ENCODE peak calls at places on chromosomes 4 and X, in four cellular contexts. W, V, N and D are unnamed samples.

GRCh38 chr4:41600243-41600642 is 62.3 kb downstream of the LIMCH1 start:
- DNase-seq in V (no peak), W (no peak), N (no peak), D (no peak)

GRCh38 chrX:48920713-48921104 is 1.9 kb upstream of the PIM2 start:
- DNase-seq in V (no peak), N (no peak), W (no peak), D (no peak)

GRCh38 chr4:74370912-74371311 is 6.0 kb downstream of the EREG start:
- DNase-seq in W (peak; percentile 64), V (no peak), N (no peak), D (peak; percentile 69)

GRCh38 chrX:138777230-138777629 is 65.7 kb upstream of the FGF13 start:
- DNase-seq in V (no peak), N (no peak), W (no peak), D (no peak)

GRCh38 chrX:154046262-154046771 is 26.6 kb upstream of the IRAK1 start:
- DNase-seq in W (peak; percentile 86), N (no peak), V (no peak), D (peak; percentile 24)

GRCh38 chr4:3297066-3297859 is 4.4 kb downstream of the RGS12 start:
- DNase-seq in V (no peak), N (peak; percentile 21), W (no peak), D (no peak)

GRCh38 chr4:158079661-158080060 is 93.2 kb downstream of the GASK1B start:
- DNase-seq in W (no peak), V (no peak), N (no peak), D (no peak)

GRCh38 chrX:40933132-40934078 is 151.8 kb upstream of the USP9X start:
- DNase-seq in N (no peak), V (no peak), W (peak; percentile 65), D (peak; percentile 31)

GRCh38 chr4:1345905-1346780 is 865 bp upstream of the UVSSA start:
- DNase-seq in N (peak; percentile 72), V (peak; percentile 41), W (peak; percentile 16), D (peak; percentile 59)

GRCh38 chrX:153603131-153603656 is 4.3 kb upstream of the CCNQ start:
- DNase-seq in W (no peak), V (no peak), N (no peak), D (no peak)

GRCh38 chr4:177008071-177008835 is 215.5 kb upstream of the VEGFC start:
- DNase-seq in V (no peak), N (no peak), W (peak; percentile 78), D (no peak)

GRCh38 chr4:168839758-168840385 is 170.2 kb downstream of the CBR4 start:
- DNase-seq in N (no peak), V (no peak), W (no peak), D (peak; percentile 75)

GRCh38 chrX:133979641-133980230 is 5.7 kb downstream of the GPC3 start:
- DNase-seq in N (no peak), V (no peak), W (no peak), D (no peak)

GRCh38 chr4:15455290-15455689 is 14.4 kb upstream of the CC2D2A start:
- DNase-seq in V (peak; percentile 54), W (peak; percentile 50), N (no peak), D (no peak)

GRCh38 chrX:137362583-137362982 is 203.3 kb upstream of the ZIC3 start:
- DNase-seq in W (no peak), N (no peak), V (no peak), D (no peak)

GRCh38 chrX:29580560-29580959 is 634.8 kb upstream of the MAGEB2 start:
- DNase-seq in N (no peak), V (no peak), W (no peak), D (no peak)

GRCh38 chr4:24664956-24665355 is 80.6 kb upstream of the DHX15 start:
- DNase-seq in W (peak; percentile 55), V (no peak), N (peak; percentile 36), D (no peak)

GRCh38 chr4:125101706-125102105 is 213.0 kb upstream of the FAT4 start:
- DNase-seq in V (no peak), N (no peak), W (no peak), D (no peak)

GRCh38 chrX:10702031-10702430 is 81.6 kb upstream of the MID1 start:
- DNase-seq in W (no peak), N (no peak), V (no peak), D (no peak)

GRCh38 chr4:1675802-1676137 is 8.3 kb downstream of the FAM53A start:
- DNase-seq in V (no peak), W (no peak), N (no peak), D (no peak)

GRCh38 chr4:25060179-25060578 is 29.4 kb upstream of the LGI2 start:
- DNase-seq in V (no peak), N (no peak), W (no peak), D (no peak)

GRCh38 chr4:29390921-29391320 is 1329.2 kb upstream of the PCDH7 start:
- DNase-seq in W (no peak), N (no peak), V (no peak), D (no peak)

GRCh38 chr4:179625391-179625790 is 2183.2 kb upstream of the AGA start:
- DNase-seq in W (peak; percentile 91), N (no peak), V (no peak), D (no peak)

GRCh38 chrX:120358687-120359086 is 3.2 kb upstream of the ATP1B4 start:
- DNase-seq in N (no peak), W (no peak), V (no peak), D (no peak)

GRCh38 chrX:101736651-101737050 is 77.0 kb upstream of the ARMCX2 start:
- DNase-seq in V (no peak), W (no peak), N (no peak), D (no peak)

GRCh38 chr4:111433436-111433835 is 711.8 kb upstream of the FAM241A start:
- DNase-seq in N (no peak), V (no peak), W (no peak), D (no peak)

GRCh38 chr4:2928242-2929155 is 34.7 kb downstream of the NOP14 start:
- DNase-seq in N (no peak), W (no peak), V (no peak), D (no peak)

GRCh38 chr4:56099378-56099786 is 150.6 kb downstream of the CEP135 start:
- DNase-seq in V (no peak), N (peak; percentile 38), W (no peak), D (no peak)

GRCh38 chrX:115589419-115589818 is 28.4 kb downstream of the PLS3 start:
- DNase-seq in N (no peak), V (no peak), W (no peak), D (no peak)

GRCh38 chr4:48028654-48029053 is 12.1 kb downstream of the NIPAL1 start:
- DNase-seq in N (no peak), V (no peak), W (no peak), D (no peak)

GRCh38 chr4:164304861-164305260 is 449.1 kb upstream of the SMIM31 start:
- DNase-seq in W (no peak), V (no peak), N (no peak), D (no peak)

GRCh38 chr4:190019023-190019858 is 7.8 kb downstream of the FRG2 start:
- DNase-seq in W (no peak), N (no peak), V (no peak), D (no peak)

GRCh38 chr4:190015538-190016368 is 11.3 kb downstream of the FRG2 start:
- DNase-seq in W (no peak), V (no peak), N (no peak), D (no peak)

GRCh38 chr4:190017357-190018200 is 9.5 kb downstream of the FRG2 start:
- DNase-seq in W (no peak), V (no peak), N (no peak), D (no peak)

GRCh38 chr4:190016369-190017289 is 10.4 kb downstream of the FRG2 start:
- DNase-seq in N (no peak), W (no peak), V (no peak), D (no peak)

DNA sequence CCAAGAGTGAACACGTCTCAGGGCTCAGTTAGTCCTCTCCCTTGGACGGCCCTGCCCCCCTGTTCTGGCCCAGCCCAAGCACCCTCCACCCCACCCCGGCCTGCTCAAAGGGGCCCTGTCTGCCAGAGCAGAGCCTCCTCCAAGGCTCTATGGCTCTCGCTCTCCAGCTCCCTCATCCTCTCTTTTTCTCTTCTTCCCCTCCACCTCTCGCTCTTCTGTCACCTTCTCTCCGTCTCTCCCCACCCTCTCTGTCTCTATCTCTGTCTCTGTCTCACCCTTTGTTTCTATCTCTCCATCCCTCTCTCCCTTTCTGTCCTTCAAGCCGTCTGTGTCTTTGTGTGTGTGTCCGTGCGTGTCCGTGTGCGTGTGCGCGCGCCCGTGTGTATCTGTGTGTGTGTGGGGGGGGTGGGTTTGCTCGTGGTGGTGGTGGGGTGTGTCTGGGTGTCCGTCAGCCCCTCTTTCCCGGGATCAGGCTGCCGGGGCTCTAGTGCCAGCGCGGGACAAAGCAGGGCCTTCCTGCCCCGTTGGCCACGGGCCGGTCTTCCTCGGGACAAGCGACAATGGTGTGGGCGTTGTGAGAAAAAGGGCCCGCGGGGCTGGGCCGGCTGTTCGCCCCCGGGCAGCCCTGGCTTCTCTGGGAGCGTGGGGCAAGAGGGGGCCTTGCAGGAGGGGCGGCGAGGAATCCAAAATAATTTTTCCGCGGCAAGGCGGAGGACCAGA is 8.7 kb downstream of the FRG2 start:
- DNase-seq in N (no peak), W (no peak), V (no peak), D (no peak)
- H3K27me3 ChIP-seq in N (peaks cover 83% of the 10 kb centered on the region), W (peaks cover 64% of the 10 kb centered on the region), V (peaks cover 45% of the 10 kb centered on the region), D (peaks cover 9% of the 10 kb centered on the region)

DNA sequence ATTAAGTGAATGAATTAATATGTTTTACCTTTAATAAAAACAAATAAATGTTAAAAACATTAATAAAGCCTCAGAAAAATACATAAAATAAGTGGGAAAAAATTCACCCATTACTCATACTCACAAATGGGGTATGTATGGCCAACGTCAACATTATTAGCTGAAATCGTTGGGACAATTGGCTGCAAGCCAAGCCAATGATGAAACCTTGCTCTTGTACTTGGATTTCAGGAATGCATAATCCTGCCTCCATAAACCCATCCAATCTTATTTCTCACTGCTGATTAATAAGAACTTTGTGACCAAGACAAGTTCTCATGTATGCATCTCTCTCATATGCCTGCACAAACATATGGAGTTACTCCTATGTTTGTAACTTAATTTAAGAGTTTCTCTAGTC is 35.3 kb upstream of the ADAMTS3 start:
- DNase-seq in W (no peak), N (no peak), V (no peak), D (no peak)
- H3K27me3 ChIP-seq in W (no peaks in the 10 kb centered on the region), N (no peaks in the 10 kb centered on the region), V (no peaks in the 10 kb centered on the region), D (no peaks in the 10 kb centered on the region)

DNA sequence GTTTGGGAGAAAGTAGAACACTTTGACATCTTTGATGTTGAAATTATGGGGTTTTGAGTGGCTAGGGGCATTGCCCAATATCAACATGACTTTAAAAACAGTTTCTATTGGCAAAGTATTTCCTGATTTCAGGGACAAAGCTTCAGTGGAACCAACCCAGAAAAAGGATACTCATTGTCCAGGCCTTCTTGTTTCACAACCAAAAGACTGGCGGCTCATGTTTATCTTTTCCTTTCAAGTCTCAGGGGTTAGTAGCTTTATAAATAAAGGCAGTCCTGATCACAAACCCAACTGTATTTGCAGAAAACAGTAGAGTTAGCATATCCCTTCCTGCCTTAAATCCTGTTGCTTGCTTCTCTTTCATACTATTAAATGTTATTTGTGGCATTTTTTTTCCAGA is 119.1 kb downstream of the SLITRK2 start:
- DNase-seq in W (no peak), V (no peak), N (no peak), D (no peak)
- H3K27me3 ChIP-seq in W (no peaks in the 10 kb centered on the region), V (no peaks in the 10 kb centered on the region), N (no peaks in the 10 kb centered on the region), D (no peaks in the 10 kb centered on the region)

DNA sequence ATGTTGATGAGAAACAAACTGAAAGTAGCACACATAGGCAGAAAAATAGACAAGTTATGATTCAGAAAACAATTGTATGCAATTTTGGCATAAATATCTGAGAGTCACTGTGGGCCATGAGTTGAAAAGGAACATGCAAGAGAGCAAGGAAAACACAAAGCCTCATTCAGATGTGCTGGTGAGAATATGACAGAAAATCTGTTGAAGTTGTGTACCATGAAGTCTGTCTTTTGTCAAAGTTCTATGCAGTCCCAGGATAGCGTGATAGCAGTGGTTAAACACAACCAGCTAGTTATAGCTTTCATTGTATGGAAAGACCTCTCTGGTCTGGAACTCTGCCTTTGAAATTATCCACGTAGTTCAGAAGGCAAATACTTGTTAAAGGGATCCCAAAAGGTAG is 53.0 kb downstream of the TMEM154 start:
- DNase-seq in N (no peak), W (no peak), V (no peak), D (no peak)
- H3K27me3 ChIP-seq in N (no peaks in the 10 kb centered on the region), W (peaks cover 6% of the 10 kb centered on the region), V (no peaks in the 10 kb centered on the region), D (no peaks in the 10 kb centered on the region)